ENCODE peak calls at places on chromosomes 11 and 22, in four cellular contexts. A is GM23338, T is GM12878, K is A549. R is an unnamed sample.

GRCh38 chr11:117818036-117818858 is 6.3 kb downstream of the FXYD2 start:
- DNase-seq in A (no peak), K (no peak), T (no peak), R (no peak)

GRCh38 chr11:68706237-68706636 is 21.9 kb downstream of the GAL start:
- DNase-seq in T (no peak), A (peak; percentile 65), K (no peak), R (no peak)

GRCh38 chr11:95711162-95711944 is 78.2 kb downstream of the FAM76B start:
- DNase-seq in T (peak; percentile 28), K (no peak), A (no peak), R (no peak)

GRCh38 chr11:59865031-59865430 is 1.3 kb downstream of the TCN1 start:
- DNase-seq in A (no peak), T (no peak), K (no peak), R (no peak)

GRCh38 chr11:110972640-110973039 is 260.4 kb upstream of the ARHGAP20 start:
- DNase-seq in K (no peak), A (no peak), T (no peak), R (peak; percentile 73)

GRCh38 chr11:1222491-1223345 is at the start of gene MUC5B:
- DNase-seq in T (no peak), K (peak; percentile 40), A (peak; percentile 0), R (no peak)

GRCh38 chr11:29018631-29019030 is 910.4 kb downstream of the METTL15 start:
- DNase-seq in T (no peak), K (peak; percentile 49), A (no peak), R (no peak)

GRCh38 chr11:116282481-116282880 is 490.3 kb downstream of the BUD13 start:
- DNase-seq in T (no peak), A (no peak), K (no peak), R (no peak)

GRCh38 chr22:20312396-20313191 is 7.3 kb downstream of the DGCR6L start:
- DNase-seq in K (no peak), A (no peak), T (no peak), R (no peak)

GRCh38 chr11:91133361-91133760 is 910.5 kb upstream of the CHORDC1 start:
- DNase-seq in T (no peak), K (no peak), A (no peak), R (no peak)

GRCh38 chr22:17087176-17088131 is 2.7 kb downstream of the IL17RA start:
- DNase-seq in K (no peak), A (no peak), T (peak; percentile 55), R (peak; percentile 84)

GRCh38 chr22:38490915-38491314 is 15.2 kb downstream of the DDX17 start:
- DNase-seq in T (no peak), A (no peak), K (no peak), R (no peak)

GRCh38 chr11:72058416-72059034 is 21.8 kb downstream of the NUMA1 start:
- DNase-seq in A (no peak), T (no peak), K (no peak), R (no peak)

GRCh38 chr11:69892237-69892985 is 73.2 kb upstream of the FGF3 start:
- DNase-seq in K (no peak), A (peak; percentile 91), T (no peak), R (no peak)

GRCh38 chr22:31980628-31981027 is 36.3 kb downstream of the YWHAH start:
- DNase-seq in A (no peak), T (no peak), K (no peak), R (no peak)

GRCh38 chr11:121473064-121473777 is 20.5 kb upstream of the SORL1-AS1 start:
- DNase-seq in A (no peak), K (no peak), T (no peak), R (no peak)
- TF ChIP-seq REST in A (no peak), K (no peak), T (no peak), R (no peak)

DNA sequence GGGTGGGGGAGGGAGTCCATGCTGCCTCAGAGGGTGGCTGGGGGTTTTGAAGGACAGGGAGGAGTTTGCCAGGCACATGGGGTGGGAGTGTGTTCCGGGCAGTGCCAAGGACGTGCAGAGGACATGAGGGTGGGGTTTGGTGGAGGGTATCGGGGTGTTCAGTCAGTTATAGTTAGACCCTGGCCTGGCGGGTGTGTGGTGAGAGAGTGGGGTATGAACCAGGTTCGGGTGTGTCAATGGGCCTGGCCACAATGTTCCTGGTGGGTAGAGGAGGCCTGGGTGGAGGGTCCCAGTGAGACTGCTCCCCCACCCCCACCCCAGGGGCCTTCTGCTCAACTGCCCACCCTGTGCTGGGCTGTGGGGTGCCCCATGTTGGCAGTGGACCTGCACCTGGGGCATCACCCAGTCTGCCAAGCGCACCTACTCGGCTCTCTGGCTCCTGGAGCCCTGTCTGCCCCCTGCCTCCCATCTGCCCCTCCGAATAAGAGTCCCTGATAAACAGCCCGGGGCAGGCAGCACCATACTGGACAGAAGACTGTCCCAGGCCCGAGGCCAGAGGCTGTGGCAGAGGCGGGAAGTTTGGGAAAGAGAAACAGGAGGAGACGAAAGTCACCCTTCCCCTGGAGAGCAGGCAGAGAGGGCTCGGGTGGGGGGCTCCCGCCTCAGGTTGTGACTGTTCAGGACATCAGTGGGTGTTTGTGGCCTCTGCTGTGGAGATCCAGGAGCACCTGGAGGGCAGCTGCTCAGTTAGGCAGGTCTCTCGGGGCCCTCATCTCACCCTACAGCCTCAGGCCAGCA is 4.1 kb downstream of the PIM3 start:
- DNase-seq in T (no peak), K (no peak), A (no peak), R (no peak)
- H3K4me3 ChIP-seq in T (peak overlapping the region; percentile 98), K (no peak overlapping the region), A (no peak overlapping the region), R (no peak overlapping the region)

DNA sequence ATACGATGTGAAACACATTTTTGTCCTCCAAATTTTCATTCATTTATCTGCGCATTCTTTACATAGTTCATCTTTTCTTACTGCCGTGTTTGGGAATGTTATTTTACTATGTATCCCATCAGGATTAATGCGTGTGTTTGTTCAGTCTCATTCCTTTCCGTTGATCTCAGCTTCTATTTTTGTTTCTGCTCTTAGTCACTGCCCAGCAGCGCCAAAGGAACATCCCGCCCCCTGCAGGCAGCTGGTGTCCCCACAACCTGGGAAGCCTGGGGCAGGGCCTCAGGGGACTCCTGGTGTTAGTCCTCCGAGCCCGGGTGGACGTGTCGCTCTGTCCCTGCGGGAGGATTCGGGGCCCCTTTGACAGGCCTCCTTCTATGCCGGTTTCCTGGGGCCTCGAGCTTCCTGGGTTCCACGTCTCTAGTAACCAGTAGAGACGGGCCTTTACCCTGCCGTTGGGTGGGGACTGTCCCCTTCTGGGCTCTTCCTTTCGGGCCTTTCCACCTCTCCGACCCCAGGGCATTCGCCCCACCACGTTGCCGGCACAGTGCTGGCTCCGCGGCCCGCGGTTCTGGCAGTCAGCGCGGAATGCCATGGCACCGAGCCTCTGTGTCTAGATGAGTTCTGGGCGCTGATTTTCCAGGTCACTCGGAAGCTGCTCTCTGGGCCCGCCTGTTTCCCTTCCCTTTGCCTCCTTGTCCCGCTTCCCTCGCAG is 39.8 kb downstream of the WEE1 start:
- DNase-seq in T (no peak), A (peak; percentile 98), K (peak; percentile 97), R (peak; percentile 91)
- TF ChIP-seq REST in T (no peak), A (no peak), K (peak; percentile 36), R (no peak)

GRCh38 chr22:49458708-49459099 is 369.0 kb downstream of the BRD1 start:
- DNase-seq in T (no peak), K (no peak), A (no peak), R (no peak)
- H3K4me3 ChIP-seq in T (no peak overlapping the region), K (no peak overlapping the region), A (no peak overlapping the region), R (no peak overlapping the region)

DNA sequence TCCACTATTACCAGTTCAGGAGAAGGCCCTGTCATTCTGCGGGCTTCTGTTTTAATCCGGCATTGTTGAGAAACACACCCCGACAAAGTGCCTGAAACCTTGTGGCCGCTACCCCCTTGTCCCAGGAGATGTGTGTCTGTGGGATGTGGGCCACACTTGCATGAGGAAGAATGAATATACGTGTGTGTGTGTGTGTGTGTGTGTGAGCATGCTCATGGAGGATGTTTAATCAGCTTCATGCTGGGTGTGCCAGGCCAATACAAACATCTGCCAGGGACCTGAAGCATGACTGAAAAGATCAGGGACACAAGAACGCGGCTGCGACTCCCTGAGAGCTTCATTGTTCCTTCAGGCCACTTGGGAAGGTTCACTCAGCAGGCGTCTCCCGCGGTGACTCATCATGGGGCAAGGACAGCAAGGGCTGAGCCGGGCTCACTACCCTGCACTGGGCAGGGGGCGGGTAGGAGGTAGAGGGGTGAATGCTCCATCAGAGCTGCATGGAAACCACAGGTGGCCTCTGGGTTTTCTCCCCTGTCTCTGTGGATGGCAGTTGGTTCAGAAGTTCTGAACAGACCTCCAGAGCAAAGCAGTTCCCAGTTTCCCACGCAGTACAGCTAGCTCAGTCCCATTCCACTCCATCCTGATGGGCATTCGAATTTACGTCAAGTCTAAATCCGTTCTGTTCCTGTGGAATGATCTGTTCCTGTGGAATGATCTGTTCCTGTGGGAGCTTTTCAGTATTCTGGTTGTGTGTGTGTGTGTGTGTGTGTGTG is 7.0 kb upstream of the MALAT1 start:
- DNase-seq in K (peak; percentile 49), T (no peak), A (peak; percentile 79), R (peak; percentile 67)
- TF ChIP-seq REST in K (no peak), T (no peak), A (no peak), R (no peak)

DNA sequence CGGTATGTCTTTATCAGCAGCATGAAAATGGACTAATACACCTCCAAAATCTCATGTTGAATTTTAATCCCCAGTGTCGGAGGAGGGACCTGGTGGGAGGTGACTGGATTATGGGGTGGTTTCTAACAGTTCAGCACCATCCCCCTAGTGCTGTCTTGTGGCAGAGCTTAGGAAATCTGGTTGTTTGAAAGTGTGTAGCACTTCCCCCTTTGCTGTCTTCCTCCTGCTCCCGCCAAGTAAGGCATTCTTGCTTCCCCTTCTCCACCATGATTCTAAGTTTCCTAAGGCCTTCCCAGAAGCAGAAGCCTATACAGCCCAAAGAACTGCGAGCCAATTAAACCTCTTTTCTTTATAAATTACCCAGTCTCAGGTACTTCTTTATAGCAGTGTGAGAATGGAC is 4.0 kb downstream of the CD59 start:
- DNase-seq in K (no peak), T (no peak), A (peak; percentile 14), R (peak; percentile 83)
- H3K4me3 ChIP-seq in K (no peak overlapping the region), T (peak overlapping the region; percentile 49), A (no peak overlapping the region), R (no peak overlapping the region)

GRCh38 chr22:22882033-22882717 is 5.4 kb upstream of the IGLL5 start:
- DNase-seq in T (no peak), A (peak; percentile 5), K (no peak), R (peak; percentile 36)

GRCh38 chr22:22881116-22882032 is 6.2 kb upstream of the IGLL5 start:
- DNase-seq in K (no peak), A (no peak), T (no peak), R (no peak)

GRCh38 chr22:22879675-22880029 is 8.0 kb upstream of the IGLL5 start:
- DNase-seq in A (no peak), T (no peak), K (no peak), R (no peak)

GRCh38 chr22:22878801-22879674 is 8.6 kb upstream of the IGLL5 start:
- DNase-seq in K (no peak), T (no peak), A (no peak), R (no peak)

DNA sequence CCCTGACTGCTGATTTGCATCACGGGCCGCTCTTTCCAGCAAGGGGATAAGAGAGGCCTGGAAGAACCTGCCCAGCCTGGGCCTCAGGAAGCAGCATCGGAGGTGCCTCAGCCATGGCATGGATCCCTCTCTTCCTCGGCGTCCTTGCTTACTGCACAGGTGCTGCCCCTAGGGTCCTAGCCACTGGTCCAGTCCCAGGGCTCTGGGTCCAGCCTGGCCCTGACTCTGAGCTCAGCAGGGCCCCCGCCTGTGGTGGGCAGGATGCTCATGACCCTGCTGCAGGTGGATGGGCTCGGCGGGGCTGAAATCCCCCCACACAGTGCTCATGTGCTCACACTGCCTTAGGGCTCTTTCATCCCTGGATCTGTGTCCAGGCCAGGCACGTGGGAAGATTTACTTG is 7.0 kb upstream of the IGLL5 start:
- DNase-seq in K (no peak), T (no peak), A (no peak), R (no peak)
- TF ChIP-seq REST in K (no peak), T (no peak), A (no peak), R (no peak)

GRCh38 chr22:19148417-19149046 is 1.6 kb downstream of the GSC2 start:
- DNase-seq in T (no peak), K (no peak), A (peak; percentile 49), R (no peak)
- H3K4me3 ChIP-seq in T (no peak overlapping the region), K (peak overlapping the region; percentile 41), A (peak overlapping the region; percentile 64), R (no peak overlapping the region)

R was measured in HL-60.